ENCODE peak calls at places on chromosomes 16 and 17, in nine cellular contexts. X, D, K, H, M, O, T, L and P are unnamed samples.

GRCh38 chr17:47072881-47073280 is 93.8 kb upstream of the RPRML start:
- DNase-seq in H (no peak), D (no peak), K (no peak), X (no peak), T (no peak), M (no peak), O (no peak), L (no peak), P (peak; percentile 84)

GRCh38 chr16:48236286-48236685 is 7.8 kb upstream of the LONP2 start:
- DNase-seq in O (no peak), M (no peak), T (no peak), K (no peak), H (no peak), L (no peak), D (no peak), X (no peak), P (no peak)

GRCh38 chr16:2897110-2897509 is 14.1 kb downstream of the FLYWCH2 start:
- DNase-seq in O (no peak), K (no peak), T (no peak), L (no peak), X (no peak), H (no peak), D (no peak), M (no peak), P (peak; percentile 30)

GRCh38 chr17:21418446-21419298 is 42.5 kb downstream of the KCNJ12 start:
- DNase-seq in T (no peak), X (no peak), D (no peak), M (no peak), O (no peak), H (no peak), L (no peak), K (peak; percentile 19), P (peak; percentile 12)

GRCh38 chr17:57619061-57619937 is 125.8 kb downstream of the CCDC182 start:
- DNase-seq in H (no peak), M (no peak), K (peak; percentile 48), L (no peak), X (no peak), O (no peak), T (peak; percentile 18), D (no peak), P (no peak)

GRCh38 chr16:72963921-72964320 is 84.0 kb downstream of the ZFHX3 start:
- DNase-seq in K (no peak), O (no peak), T (peak; percentile 44), M (no peak), D (no peak), L (no peak), X (no peak), H (no peak), P (no peak)

GRCh38 chr16:71803305-71803690 is 5.3 kb downstream of the AP1G1 start:
- DNase-seq in M (no peak), X (no peak), O (no peak), K (no peak), H (no peak), L (no peak), D (no peak), T (no peak), P (no peak)

GRCh38 chr16:67844441-67844840 is 2.3 kb upstream of the NUTF2 start:
- DNase-seq in T (no peak), D (no peak), M (no peak), L (no peak), K (no peak), O (no peak), H (no peak), X (no peak), P (no peak)

GRCh38 chr17:67151717-67152116 is 93.3 kb downstream of the HELZ start:
- DNase-seq in X (no peak), T (peak; percentile 12), M (no peak), O (no peak), H (no peak), K (no peak), D (peak; percentile 38), L (no peak), P (no peak)

GRCh38 chr17:63954402-63955063 is 18.2 kb downstream of the SCN4A start:
- DNase-seq in X (no peak), T (no peak), H (no peak), L (no peak), K (no peak), O (peak; percentile 19), M (peak; percentile 32), D (no peak), P (no peak)

GRCh38 chr16:50505714-50506542 is 42.3 kb upstream of the NKD1 start:
- DNase-seq in K (no peak), M (no peak), T (no peak), O (no peak), X (no peak), H (no peak), L (no peak), D (no peak), P (peak; percentile 7)

GRCh38 chr16:68668266-68668665 is 23.2 kb downstream of the CDH3 start:
- DNase-seq in X (no peak), M (no peak), L (no peak), H (no peak), T (no peak), O (no peak), K (no peak), D (no peak), P (no peak)

GRCh38 chr16:61721561-61721960 is 314.7 kb downstream of the CDH8 start:
- DNase-seq in K (no peak), L (no peak), M (no peak), H (no peak), D (no peak), O (no peak), T (no peak), X (no peak), P (no peak)

GRCh38 chr17:48593840-48594411 is 347 bp upstream of the HOXB5 start:
- DNase-seq in M (peak; percentile 79), T (peak; percentile 80), D (peak; percentile 94), O (peak; percentile 73), H (peak; percentile 88), X (no peak), L (peak; percentile 74), K (peak; percentile 84), P (peak; percentile 77)

GRCh38 chr16:53080345-53081031 is 25.7 kb downstream of the CHD9 start:
- DNase-seq in H (peak; percentile 71), L (no peak), D (peak; percentile 89), K (no peak), X (peak; percentile 70), T (peak; percentile 90), O (no peak), M (no peak), P (peak; percentile 66)

GRCh38 chr16:23691483-23692189 is 12.9 kb downstream of the PLK1 start:
- DNase-seq in T (peak; percentile 35), D (no peak), H (no peak), O (no peak), K (no peak), L (no peak), M (no peak), X (no peak), P (no peak)

GRCh38 chr17:14910916-14911315 is 354.2 kb downstream of the PMP22 start:
- DNase-seq in L (no peak), H (no peak), D (no peak), M (no peak), K (no peak), X (no peak), T (no peak), O (no peak), P (no peak)

GRCh38 chr16:11307639-11308492 is 26.7 kb upstream of the PRM1 start:
- DNase-seq in L (no peak), T (no peak), D (no peak), O (no peak), M (no peak), H (no peak), K (no peak), X (no peak), P (no peak)

GRCh38 chr16:52498640-52499039 is 48.3 kb downstream of the TOX3 start:
- DNase-seq in K (no peak), L (no peak), X (no peak), H (no peak), O (no peak), M (no peak), T (peak; percentile 22), D (no peak), P (peak; percentile 85)

GRCh38 chr17:73126716-73127473 is 34.4 kb upstream of the SLC39A11 start:
- DNase-seq in L (no peak), O (no peak), M (no peak), T (no peak), X (no peak), D (no peak), H (no peak), K (no peak), P (no peak)

DNA sequence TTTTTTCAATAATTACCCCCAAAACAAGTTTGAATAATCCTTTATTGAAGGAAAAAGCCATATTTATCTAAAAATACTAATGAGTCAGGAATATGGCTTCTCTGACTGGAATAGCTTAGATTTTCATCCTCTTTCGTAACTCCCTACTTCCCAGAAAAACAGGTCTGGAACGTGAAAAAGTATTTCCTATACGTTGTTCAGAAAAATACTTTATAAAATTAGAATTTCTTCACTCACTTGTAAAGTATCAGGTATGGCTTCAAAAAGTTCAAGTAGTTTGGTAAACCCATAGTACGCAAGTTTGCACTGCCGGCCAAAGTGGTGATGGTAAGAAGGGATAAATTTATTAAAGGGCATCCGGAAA is 33.7 kb downstream of the MARF1 start:
- DNase-seq in K (no peak), H (no peak), D (no peak), X (no peak), L (no peak), M (no peak), T (peak; percentile 18), O (no peak), P (no peak)
- H3K9me3 ChIP-seq in K (no peaks in the 10 kb centered on the region), H (no peaks in the 10 kb centered on the region), D (no peaks in the 10 kb centered on the region), X (no peaks in the 10 kb centered on the region), L (no peaks in the 10 kb centered on the region), M (no peaks in the 10 kb centered on the region), T (no peaks in the 10 kb centered on the region), O (no peaks in the 10 kb centered on the region), P (no peaks in the 10 kb centered on the region)

DNA sequence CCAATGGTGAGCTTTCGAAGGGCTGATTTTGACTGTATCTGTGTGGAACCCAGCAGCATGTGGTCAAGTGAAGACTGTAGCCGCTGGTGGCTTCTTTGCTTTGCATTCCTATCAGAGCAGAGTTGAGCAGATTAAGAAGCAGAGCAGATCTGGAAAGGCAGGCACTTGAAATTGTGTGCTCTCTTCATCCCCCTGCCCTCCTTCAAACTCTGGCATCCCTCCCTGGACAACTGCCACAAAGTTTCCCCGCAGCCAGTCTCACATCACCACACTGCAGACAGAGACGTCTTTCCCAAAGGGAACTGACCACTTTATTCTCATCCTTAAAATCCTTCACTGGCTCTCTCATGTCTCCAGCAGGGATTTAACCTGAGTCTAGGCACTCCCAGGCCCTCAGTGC is 237.1 kb upstream of the DYNLRB2 start:
- DNase-seq in H (no peak), M (no peak), O (no peak), K (no peak), X (no peak), D (no peak), L (no peak), T (no peak), P (no peak)
- H3K4me3 ChIP-seq in H (no peak overlapping the region), M (no peak overlapping the region), O (no peak overlapping the region), K (no peak overlapping the region), X (no peak overlapping the region), D (no peak overlapping the region), L (no peak overlapping the region), T (no peak overlapping the region), P (no peak overlapping the region)

GRCh38 chr16:34758835-34759234 is 1299.4 kb downstream of the TP53TG3F start:
- DNase-seq in X (no peak), L (no peak), O (no peak), D (no peak), T (no peak), K (no peak), H (no peak), M (no peak), P (no peak)
- H3K9me3 ChIP-seq in X (peaks cover 1% of the 10 kb centered on the region), L (peaks cover 100% of the 10 kb centered on the region), O (no peaks in the 10 kb centered on the region), D (peaks cover 3% of the 10 kb centered on the region), T (peaks cover 13% of the 10 kb centered on the region), K (peaks cover 30% of the 10 kb centered on the region), H (no peaks in the 10 kb centered on the region), M (no peaks in the 10 kb centered on the region), P (peaks cover 3% of the 10 kb centered on the region)

GRCh38 chr16:30139895-30140481 is 17.0 kb upstream of the MAPK3 start:
- DNase-seq in K (no peak), O (no peak), M (no peak), D (no peak), H (no peak), L (no peak), X (no peak), T (no peak), P (no peak)
- H3K4me3 ChIP-seq in K (no peak overlapping the region), O (no peak overlapping the region), M (no peak overlapping the region), D (no peak overlapping the region), H (no peak overlapping the region), L (no peak overlapping the region), X (no peak overlapping the region), T (no peak overlapping the region), P (no peak overlapping the region)